ENCODE peak calls at places on chromosome 16, in seven cellular contexts. J is endothelial cell, I is Peyer's patch, K is NB4, S is sciatic nerve, O is aorta, M is putamen. W is an unnamed sample.

GRCh38 chr16:35752773-35753558 is 2293.6 kb downstream of the TP53TG3F start:
- DNase-seq in J (no peak), I (no peak), K (no peak), S (no peak), O (no peak), M (no peak), W (no peak)

GRCh38 chr16:56547120-56547948 is 17.5 kb upstream of the MT4 start:
- DNase-seq in J (no peak), I (no peak), K (peak), S (no peak), O (no peak), M (peak), W (no peak)

GRCh38 chr16:11669380-11670146 is 1.3 kb downstream of the SNN start:
- DNase-seq in J (no peak), I (peak), K (peak), S (peak), O (peak), M (no peak), W (no peak)

GRCh38 chr16:48393843-48394703 is 8.9 kb upstream of the SIAH1 start:
- DNase-seq in J (no peak), I (peak), K (no peak), S (peak), O (no peak), M (peak), W (no peak)

GRCh38 chr16:47037396-47037745 is 63.9 kb upstream of the DNAJA2 start:
- DNase-seq in J (no peak), I (peak), K (peak), S (peak), O (peak), M (no peak), W (no peak)

GRCh38 chr16:9286930-9287329 is 195.5 kb downstream of the HAPSTR1 start:
- DNase-seq in J (no peak), I (peak), K (no peak), S (no peak), O (no peak), M (no peak), W (no peak)

GRCh38 chr16:495127-495748 is 32.3 kb upstream of the CAPN15 start:
- DNase-seq in J (peak), I (peak), K (peak), S (no peak), O (no peak), M (no peak), W (no peak)

GRCh38 chr16:66205287-66206167 is 161.0 kb upstream of the CDH5 start:
- DNase-seq in J (no peak), I (no peak), K (peak), S (no peak), O (no peak), M (no peak), W (no peak)

GRCh38 chr16:84141143-84141670 is 3.8 kb downstream of the HSDL1 start:
- DNase-seq in J (no peak), I (no peak), K (peak), S (no peak), O (no peak), M (no peak), W (no peak)

GRCh38 chr16:86335266-86336172 is 174.8 kb upstream of the FOXF1 start:
- DNase-seq in J (no peak), I (no peak), K (no peak), S (no peak), O (no peak), M (no peak), W (no peak)

GRCh38 chr16:87610026-87610425 is 7.7 kb downstream of the JPH3 start:
- DNase-seq in J (no peak), I (no peak), K (no peak), S (no peak), O (no peak), M (no peak), W (no peak)

GRCh38 chr16:88681709-88682451 is 4.4 kb downstream of the SNAI3 start:
- DNase-seq in J (no peak), I (peak), K (peak), S (no peak), O (peak), M (peak), W (peak)

GRCh38 chr16:48611329-48612137 is 1.6 kb upstream of the N4BP1 start:
- DNase-seq in J (peak), I (peak), K (peak), S (no peak), O (no peak), M (no peak), W (no peak)

GRCh38 chr16:67188798-67189197 is 1.1 kb downstream of the EXOC3L1 start:
- DNase-seq in J (no peak), I (no peak), K (no peak), S (no peak), O (no peak), M (no peak), W (no peak)

GRCh38 chr16:1871974-1872635 is at the start of gene MEIOB:
- DNase-seq in J (peak), I (peak), K (no peak), S (no peak), O (peak), M (no peak), W (peak)

GRCh38 chr16:19860146-19861030 is 24.3 kb downstream of the GPRC5B start:
- DNase-seq in J (no peak), I (no peak), K (no peak), S (no peak), O (peak), M (peak), W (no peak)

GRCh38 chr16:23521965-23522364 is 11.7 kb upstream of the GGA2 start:
- DNase-seq in J (no peak), I (no peak), K (no peak), S (no peak), O (no peak), M (no peak), W (no peak)

GRCh38 chr16:27174798-27175197 is 28.5 kb upstream of the KDM8 start:
- DNase-seq in J (no peak), I (peak), K (no peak), S (no peak), O (no peak), M (no peak), W (no peak)

GRCh38 chr16:88705076-88705684 is 1.0 kb downstream of the RNF166 start:
- DNase-seq in J (no peak), I (no peak), K (peak), S (no peak), O (no peak), M (peak), W (no peak)

GRCh38 chr16:58044266-58045019 is 18.9 kb downstream of the MMP15 start:
- DNase-seq in J (no peak), I (no peak), K (no peak), S (no peak), O (no peak), M (no peak), W (no peak)

GRCh38 chr16:2752850-2753522 is 548 bp downstream of the SRRM2 start:
- DNase-seq in J (peak), I (peak), K (peak), S (peak), O (peak), M (peak), W (peak)

GRCh38 chr16:27226476-27226875 is 23.1 kb downstream of the KDM8 start:
- DNase-seq in J (no peak), I (no peak), K (no peak), S (no peak), O (peak), M (no peak), W (no peak)

GRCh38 chr16:16871196-16871595 is 492.3 kb downstream of the NPIPA7 start:
- DNase-seq in J (no peak), I (no peak), K (no peak), S (no peak), O (no peak), M (no peak), W (no peak)

GRCh38 chr16:53949716-53950410 is 245.9 kb downstream of the FTO start:
- DNase-seq in J (no peak), I (no peak), K (no peak), S (no peak), O (no peak), M (no peak), W (no peak)

GRCh38 chr16:56269824-56270684 is 78.8 kb downstream of the GNAO1 start:
- DNase-seq in J (no peak), I (no peak), K (no peak), S (no peak), O (no peak), M (peak), W (peak)

GRCh38 chr16:52535076-52535475 is 11.9 kb downstream of the TOX3 start:
- DNase-seq in J (no peak), I (peak), K (no peak), S (no peak), O (no peak), M (no peak), W (no peak)

GRCh38 chr16:330746-331145 is 21.8 kb downstream of the AXIN1 start:
- DNase-seq in J (no peak), I (no peak), K (no peak), S (no peak), O (no peak), M (no peak), W (no peak)

GRCh38 chr16:27450836-27451341 is 48.9 kb downstream of the IL21R start:
- DNase-seq in J (no peak), I (peak), K (peak), S (no peak), O (no peak), M (no peak), W (no peak)

GRCh38 chr16:66935319-66936011 is at the start of gene CES2:
- DNase-seq in J (no peak), I (peak), K (no peak), S (no peak), O (peak), M (no peak), W (no peak)

GRCh38 chr16:919658-920631 is 50.8 kb downstream of the LMF1 start:
- DNase-seq in J (no peak), I (no peak), K (no peak), S (no peak), O (peak), M (no peak), W (no peak)

W was measured in upper lobe of right lung.